ENCODE peak calls at places on chromosomes 16 and 17, in seven cellular contexts. One of them, this sample, is unnamed.

GRCh38 chr16:12319464-12320030 is 343.0 kb downstream of the SNX29 start:
- DNase-seq in H7: no peak
- DNase-seq in AG04450: no peak
- DNase-seq in tibial artery: no peak
- DNase-seq in IMR-90: no peak
- DNase-seq in neural progenitor cell: no peak
- DNase-seq in aorta: no peak
- DNase-seq in this sample: no peak

GRCh38 chr16:51815527-51815926 is 664.5 kb upstream of the SALL1 start:
- DNase-seq in neural progenitor cell: no peak
- DNase-seq in aorta: no peak
- DNase-seq in IMR-90: peak
- DNase-seq in tibial artery: no peak
- DNase-seq in H7: no peak
- DNase-seq in AG04450: no peak
- DNase-seq in this sample: no peak

GRCh38 chr16:52547834-52548215 is 882 bp upstream of the TOX3 start:
- DNase-seq in neural progenitor cell: no peak
- DNase-seq in AG04450: no peak
- DNase-seq in IMR-90: no peak
- DNase-seq in aorta: no peak
- DNase-seq in H7: no peak
- DNase-seq in tibial artery: no peak
- DNase-seq in this sample: no peak

GRCh38 chr16:397135-397661 is at the start of gene NME4:
- DNase-seq in IMR-90: no peak
- DNase-seq in AG04450: no peak
- DNase-seq in aorta: no peak
- DNase-seq in neural progenitor cell: peak
- DNase-seq in H7: peak
- DNase-seq in tibial artery: no peak
- DNase-seq in this sample: peak

GRCh38 chr16:832652-833336 is 32.3 kb upstream of the GNG13 start:
- DNase-seq in tibial artery: no peak
- DNase-seq in AG04450: no peak
- DNase-seq in IMR-90: no peak
- DNase-seq in neural progenitor cell: no peak
- DNase-seq in H7: no peak
- DNase-seq in aorta: no peak
- DNase-seq in this sample: no peak

GRCh38 chr17:43545383-43545632 is 832 bp downstream of the ETV4 start:
- DNase-seq in AG04450: no peak
- DNase-seq in tibial artery: no peak
- DNase-seq in IMR-90: peak
- DNase-seq in aorta: peak
- DNase-seq in neural progenitor cell: no peak
- DNase-seq in H7: no peak
- DNase-seq in this sample: no peak

GRCh38 chr17:76911299-76912007 is 43.2 kb downstream of the MGAT5B start:
- DNase-seq in AG04450: no peak
- DNase-seq in neural progenitor cell: peak
- DNase-seq in IMR-90: no peak
- DNase-seq in H7: no peak
- DNase-seq in tibial artery: no peak
- DNase-seq in aorta: peak
- DNase-seq in this sample: no peak

GRCh38 chr17:247767-248166 is 66.3 kb upstream of the DOC2B start:
- DNase-seq in neural progenitor cell: no peak
- DNase-seq in aorta: no peak
- DNase-seq in AG04450: no peak
- DNase-seq in H7: no peak
- DNase-seq in tibial artery: no peak
- DNase-seq in IMR-90: no peak
- DNase-seq in this sample: no peak

GRCh38 chr17:67836205-67836987 is 11.1 kb downstream of the BPTF start:
- DNase-seq in aorta: no peak
- DNase-seq in H7: no peak
- DNase-seq in IMR-90: peak
- DNase-seq in neural progenitor cell: no peak
- DNase-seq in tibial artery: no peak
- DNase-seq in AG04450: peak
- DNase-seq in this sample: peak

GRCh38 chr16:57513371-57514102 is 22.8 kb downstream of the CCDC102A start:
- DNase-seq in aorta: no peak
- DNase-seq in AG04450: no peak
- DNase-seq in neural progenitor cell: no peak
- DNase-seq in H7: peak
- DNase-seq in IMR-90: no peak
- DNase-seq in tibial artery: no peak
- DNase-seq in this sample: no peak

GRCh38 chr17:72683506-72684404 is 408.7 kb downstream of the SLC39A11 start:
- DNase-seq in aorta: no peak
- DNase-seq in H7: no peak
- DNase-seq in AG04450: peak
- DNase-seq in IMR-90: peak
- DNase-seq in neural progenitor cell: no peak
- DNase-seq in tibial artery: no peak
- DNase-seq in this sample: peak

GRCh38 chr17:58344047-58344790 is 7.8 kb downstream of the SUPT4H1 start:
- DNase-seq in IMR-90: no peak
- DNase-seq in tibial artery: no peak
- DNase-seq in aorta: no peak
- DNase-seq in AG04450: no peak
- DNase-seq in neural progenitor cell: no peak
- DNase-seq in H7: no peak
- DNase-seq in this sample: peak

GRCh38 chr16:89633064-89633631 is 19.7 kb downstream of the DPEP1 start:
- DNase-seq in aorta: no peak
- DNase-seq in AG04450: no peak
- DNase-seq in H7: no peak
- DNase-seq in neural progenitor cell: no peak
- DNase-seq in tibial artery: no peak
- DNase-seq in IMR-90: peak
- DNase-seq in this sample: no peak

GRCh38 chr17:39757931-39758873 is 20.5 kb downstream of the GRB7 start:
- DNase-seq in AG04450: no peak
- DNase-seq in aorta: no peak
- DNase-seq in IMR-90: no peak
- DNase-seq in H7: no peak
- DNase-seq in tibial artery: no peak
- DNase-seq in neural progenitor cell: no peak
- DNase-seq in this sample: no peak

GRCh38 chr16:85799497-85800320 is at the start of the genes COX4I1 and EMC8:
- DNase-seq in AG04450: peak
- DNase-seq in H7: peak
- DNase-seq in IMR-90: peak
- DNase-seq in aorta: peak
- DNase-seq in neural progenitor cell: peak
- DNase-seq in tibial artery: peak
- DNase-seq in this sample: peak

GRCh38 chr17:75478508-75478907 is 22.1 kb downstream of the TMEM94 start:
- DNase-seq in H7: peak
- DNase-seq in AG04450: no peak
- DNase-seq in neural progenitor cell: peak
- DNase-seq in IMR-90: peak
- DNase-seq in aorta: no peak
- DNase-seq in tibial artery: no peak
- DNase-seq in this sample: peak

GRCh38 chr16:53893731-53894435 is 189.9 kb downstream of the FTO start:
- DNase-seq in neural progenitor cell: no peak
- DNase-seq in H7: no peak
- DNase-seq in aorta: peak
- DNase-seq in AG04450: peak
- DNase-seq in IMR-90: peak
- DNase-seq in tibial artery: no peak
- DNase-seq in this sample: peak

GRCh38 chr16:54285414-54286066 is 1.0 kb downstream of the IRX3 start:
- DNase-seq in AG04450: no peak
- DNase-seq in H7: peak
- DNase-seq in tibial artery: no peak
- DNase-seq in neural progenitor cell: peak
- DNase-seq in aorta: no peak
- DNase-seq in IMR-90: no peak
- DNase-seq in this sample: peak

GRCh38 chr16:50593410-50594139 is 45.4 kb downstream of the NKD1 start:
- DNase-seq in H7: peak
- DNase-seq in aorta: no peak
- DNase-seq in neural progenitor cell: peak
- DNase-seq in tibial artery: no peak
- DNase-seq in AG04450: no peak
- DNase-seq in IMR-90: no peak
- DNase-seq in this sample: peak

GRCh38 chr17:58679263-58680037 is 12.4 kb downstream of the TEX14 start:
- DNase-seq in aorta: no peak
- DNase-seq in IMR-90: peak
- DNase-seq in AG04450: no peak
- DNase-seq in neural progenitor cell: no peak
- DNase-seq in H7: no peak
- DNase-seq in tibial artery: no peak
- DNase-seq in this sample: peak

GRCh38 chr17:75634376-75634740 is 1.1 kb downstream of the SMIM5 start:
- DNase-seq in neural progenitor cell: peak
- DNase-seq in AG04450: no peak
- DNase-seq in IMR-90: no peak
- DNase-seq in tibial artery: no peak
- DNase-seq in aorta: no peak
- DNase-seq in H7: no peak
- DNase-seq in this sample: no peak

GRCh38 chr17:14442798-14443553 is 142.1 kb downstream of the HS3ST3B1 start:
- DNase-seq in tibial artery: no peak
- DNase-seq in H7: no peak
- DNase-seq in aorta: no peak
- DNase-seq in AG04450: no peak
- DNase-seq in neural progenitor cell: no peak
- DNase-seq in IMR-90: peak
- DNase-seq in this sample: peak

DNA sequence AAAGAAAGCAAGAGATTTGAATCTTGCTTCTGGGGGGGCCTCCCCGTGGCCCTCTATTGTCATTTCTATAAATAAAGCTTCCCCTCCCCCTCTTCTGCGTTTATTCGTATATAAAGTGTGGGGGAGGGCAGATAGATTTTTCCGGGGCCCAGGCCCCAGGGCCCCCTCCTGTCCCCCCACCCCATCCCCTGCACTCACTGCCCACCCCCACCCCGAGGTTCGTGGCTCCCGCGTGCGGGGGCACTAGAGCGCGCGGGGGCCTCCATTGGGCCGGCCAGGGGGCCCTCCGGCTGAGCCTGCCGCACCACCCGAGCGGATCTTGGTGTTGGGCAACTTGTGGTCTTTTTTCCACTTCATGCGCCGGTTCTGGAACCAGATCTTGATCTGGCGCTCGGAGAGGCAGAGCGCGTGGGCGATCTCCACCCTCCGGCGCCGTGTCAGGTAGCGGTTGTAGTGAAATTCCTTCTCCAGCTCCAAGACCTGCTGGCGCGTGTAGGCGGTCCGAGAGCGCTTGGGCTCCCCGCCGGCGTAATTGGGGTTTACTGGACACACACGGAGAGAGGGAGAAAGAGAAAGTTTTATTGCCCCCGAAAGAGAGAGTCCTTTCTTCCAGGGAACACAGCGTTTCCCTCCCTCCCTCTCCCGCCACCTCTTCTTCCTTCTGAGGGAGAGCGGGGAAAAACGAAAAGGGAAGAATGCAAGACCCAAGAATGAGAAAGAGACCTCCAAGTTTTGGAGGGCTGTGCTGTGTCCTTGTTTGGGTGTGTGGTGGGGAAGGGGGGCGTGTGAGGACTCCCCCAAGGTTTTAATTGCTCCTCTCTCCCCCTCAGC is 1.5 kb downstream of the HOXB4 start:
- DNase-seq in neural progenitor cell: peak
- DNase-seq in IMR-90: peak
- DNase-seq in H7: peak
- DNase-seq in tibial artery: no peak
- DNase-seq in AG04450: no peak
- DNase-seq in aorta: peak
- DNase-seq in this sample: no peak
- H3K4me3 ChIP-seq in neural progenitor cell: no peak
- H3K4me3 ChIP-seq in IMR-90: peak
- H3K4me3 ChIP-seq in H7: no peak
- H3K4me3 ChIP-seq in tibial artery: peak
- H3K4me3 ChIP-seq in AG04450: peak
- H3K4me3 ChIP-seq in aorta: no peak
- H3K4me3 ChIP-seq in this sample: no peak

DNA sequence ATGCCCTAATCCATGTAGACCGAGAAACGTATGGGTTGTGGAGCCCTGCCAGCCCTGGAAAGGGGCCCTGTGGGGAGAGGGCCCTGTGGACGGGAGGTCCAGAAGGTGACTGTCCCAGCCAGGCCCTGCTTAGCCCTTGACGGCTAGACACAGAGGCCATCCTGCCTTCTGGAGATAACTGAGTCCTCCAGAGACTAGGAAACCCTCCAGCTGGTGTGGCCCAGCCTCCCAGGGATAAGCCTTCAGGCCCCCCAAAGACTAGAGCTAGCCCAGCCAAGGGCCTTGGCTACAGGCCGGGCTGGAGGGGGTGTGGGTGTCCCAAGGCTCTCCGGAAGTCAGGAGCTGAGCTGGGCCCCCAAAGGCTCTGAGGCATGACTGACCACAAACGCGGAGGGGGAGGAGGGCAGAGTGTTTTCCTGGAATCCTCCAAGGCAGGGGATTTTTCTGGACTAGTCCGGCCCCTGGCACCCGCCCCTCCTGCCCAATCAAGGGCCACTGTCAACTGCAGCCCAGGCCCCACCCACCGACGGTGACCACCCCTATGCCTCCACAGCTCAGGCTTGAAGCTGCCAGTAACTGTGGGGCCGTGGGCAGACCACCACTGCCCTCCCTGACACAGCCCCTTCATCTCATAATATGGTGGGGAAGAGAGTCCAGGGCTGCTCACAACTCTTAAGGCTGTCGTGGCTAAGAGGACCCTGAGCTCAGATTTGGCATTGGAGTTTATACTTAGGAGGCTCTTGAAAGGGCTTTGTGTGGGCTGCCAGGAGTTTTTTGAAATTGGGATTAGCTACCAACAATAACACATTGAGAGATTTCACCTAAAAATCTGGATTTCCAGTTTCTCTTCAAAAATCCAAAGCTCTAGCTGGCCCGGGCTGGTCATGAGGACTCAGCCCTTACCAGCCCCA is 823 bp upstream of the VASN start:
- DNase-seq in H7: no peak
- DNase-seq in tibial artery: peak
- DNase-seq in aorta: peak
- DNase-seq in neural progenitor cell: no peak
- DNase-seq in AG04450: peak
- DNase-seq in IMR-90: peak
- DNase-seq in this sample: peak
- H3K4me3 ChIP-seq in H7: no peak
- H3K4me3 ChIP-seq in tibial artery: peak
- H3K4me3 ChIP-seq in aorta: no peak
- H3K4me3 ChIP-seq in neural progenitor cell: no peak
- H3K4me3 ChIP-seq in AG04450: peak
- H3K4me3 ChIP-seq in IMR-90: peak
- H3K4me3 ChIP-seq in this sample: peak

GRCh38 chr16:73013974-73014373 is 34.0 kb downstream of the ZFHX3 start:
- DNase-seq in AG04450: no peak
- DNase-seq in aorta: no peak
- DNase-seq in neural progenitor cell: no peak
- DNase-seq in tibial artery: no peak
- DNase-seq in H7: no peak
- DNase-seq in IMR-90: no peak
- DNase-seq in this sample: no peak
- H3K4me3 ChIP-seq in AG04450: no peak
- H3K4me3 ChIP-seq in aorta: no peak
- H3K4me3 ChIP-seq in neural progenitor cell: no peak
- H3K4me3 ChIP-seq in tibial artery: no peak
- H3K4me3 ChIP-seq in H7: no peak
- H3K4me3 ChIP-seq in IMR-90: no peak
- H3K4me3 ChIP-seq in this sample: no peak

GRCh38 chr17:28737770-28738679 is 5.8 kb upstream of the TRAF4 start:
- DNase-seq in H7: no peak
- DNase-seq in AG04450: no peak
- DNase-seq in IMR-90: no peak
- DNase-seq in tibial artery: no peak
- DNase-seq in neural progenitor cell: no peak
- DNase-seq in aorta: no peak
- DNase-seq in this sample: no peak
- H3K4me3 ChIP-seq in H7: no peak
- H3K4me3 ChIP-seq in AG04450: no peak
- H3K4me3 ChIP-seq in IMR-90: no peak
- H3K4me3 ChIP-seq in tibial artery: no peak
- H3K4me3 ChIP-seq in neural progenitor cell: no peak
- H3K4me3 ChIP-seq in aorta: no peak
- H3K4me3 ChIP-seq in this sample: no peak